ENCODE peak calls at places on chromosomes 3 and 15, in nine cellular contexts. One of them, this sample, is unnamed.

GRCh38 chr3:18429021-18429745 is 4.0 kb upstream of the SATB1 start:
- DNase-seq in A549: no peak
- DNase-seq in testis: no peak
- DNase-seq in breast epithelium: no peak
- DNase-seq in stomach: no peak
- DNase-seq in IMR-90: no peak
- DNase-seq in heart left ventricle: no peak
- DNase-seq in prostate gland: no peak
- DNase-seq in ovary: no peak
- DNase-seq in this sample: no peak

GRCh38 chr15:80251505-80252280 is at the start of gene CTXND1:
- DNase-seq in breast epithelium: no peak
- DNase-seq in prostate gland: no peak
- DNase-seq in ovary: no peak
- DNase-seq in testis: no peak
- DNase-seq in heart left ventricle: no peak
- DNase-seq in stomach: no peak
- DNase-seq in A549: no peak
- DNase-seq in IMR-90: no peak
- DNase-seq in this sample: peak

GRCh38 chr3:4493931-4494806 is 1.0 kb downstream of the ITPR1 start:
- DNase-seq in ovary: peak
- DNase-seq in A549: peak
- DNase-seq in heart left ventricle: peak
- DNase-seq in stomach: no peak
- DNase-seq in IMR-90: peak
- DNase-seq in prostate gland: no peak
- DNase-seq in breast epithelium: no peak
- DNase-seq in testis: peak
- DNase-seq in this sample: no peak

GRCh38 chr15:50182233-50183013 is 427 bp downstream of the SLC27A2 start:
- DNase-seq in IMR-90: peak
- DNase-seq in testis: peak
- DNase-seq in breast epithelium: no peak
- DNase-seq in A549: peak
- DNase-seq in ovary: no peak
- DNase-seq in prostate gland: no peak
- DNase-seq in stomach: peak
- DNase-seq in heart left ventricle: no peak
- DNase-seq in this sample: peak

GRCh38 chr15:58362262-58362922 is 69.4 kb upstream of the LIPC start:
- DNase-seq in heart left ventricle: no peak
- DNase-seq in breast epithelium: no peak
- DNase-seq in prostate gland: no peak
- DNase-seq in IMR-90: no peak
- DNase-seq in A549: no peak
- DNase-seq in stomach: no peak
- DNase-seq in testis: no peak
- DNase-seq in ovary: no peak
- DNase-seq in this sample: no peak

GRCh38 chr3:45034612-45035252 is 8.6 kb downstream of the CLEC3B start:
- DNase-seq in stomach: peak
- DNase-seq in testis: peak
- DNase-seq in A549: no peak
- DNase-seq in IMR-90: no peak
- DNase-seq in prostate gland: no peak
- DNase-seq in breast epithelium: no peak
- DNase-seq in ovary: no peak
- DNase-seq in heart left ventricle: peak
- DNase-seq in this sample: peak

GRCh38 chr15:79849789-79850188 is 47.0 kb downstream of the MTHFS start:
- DNase-seq in stomach: peak
- DNase-seq in prostate gland: peak
- DNase-seq in testis: peak
- DNase-seq in heart left ventricle: no peak
- DNase-seq in breast epithelium: no peak
- DNase-seq in A549: peak
- DNase-seq in ovary: no peak
- DNase-seq in IMR-90: peak
- DNase-seq in this sample: peak

GRCh38 chr15:66720206-66721010 is 18.4 kb downstream of the SMAD6 start:
- DNase-seq in ovary: no peak
- DNase-seq in testis: no peak
- DNase-seq in heart left ventricle: peak
- DNase-seq in prostate gland: no peak
- DNase-seq in stomach: peak
- DNase-seq in A549: peak
- DNase-seq in breast epithelium: no peak
- DNase-seq in IMR-90: peak
- DNase-seq in this sample: no peak

GRCh38 chr3:156787926-156788663 is 38.1 kb upstream of the LEKR1 start:
- DNase-seq in testis: no peak
- DNase-seq in stomach: no peak
- DNase-seq in prostate gland: no peak
- DNase-seq in breast epithelium: no peak
- DNase-seq in IMR-90: peak
- DNase-seq in heart left ventricle: no peak
- DNase-seq in ovary: no peak
- DNase-seq in A549: peak
- DNase-seq in this sample: no peak

GRCh38 chr3:40782086-40782721 is 257.4 kb downstream of the ZNF621 start:
- DNase-seq in breast epithelium: no peak
- DNase-seq in A549: peak
- DNase-seq in prostate gland: no peak
- DNase-seq in testis: no peak
- DNase-seq in ovary: no peak
- DNase-seq in heart left ventricle: no peak
- DNase-seq in IMR-90: no peak
- DNase-seq in stomach: no peak
- DNase-seq in this sample: no peak

GRCh38 chr15:29825205-29825604 is 2.9 kb upstream of the TJP1 start:
- DNase-seq in testis: no peak
- DNase-seq in IMR-90: no peak
- DNase-seq in A549: no peak
- DNase-seq in ovary: no peak
- DNase-seq in breast epithelium: no peak
- DNase-seq in stomach: no peak
- DNase-seq in heart left ventricle: no peak
- DNase-seq in prostate gland: no peak
- DNase-seq in this sample: no peak

GRCh38 chr3:31968391-31968926 is 12.6 kb downstream of the OSBPL10 start:
- DNase-seq in breast epithelium: no peak
- DNase-seq in testis: no peak
- DNase-seq in prostate gland: no peak
- DNase-seq in stomach: no peak
- DNase-seq in IMR-90: peak
- DNase-seq in ovary: no peak
- DNase-seq in A549: peak
- DNase-seq in heart left ventricle: no peak
- DNase-seq in this sample: no peak
- H3K27ac ChIP-seq in breast epithelium: peak
- H3K27ac ChIP-seq in testis: peak
- H3K27ac ChIP-seq in prostate gland: peak
- H3K27ac ChIP-seq in stomach: peak
- H3K27ac ChIP-seq in IMR-90: peak
- H3K27ac ChIP-seq in ovary: no peak
- H3K27ac ChIP-seq in A549: peak
- H3K27ac ChIP-seq in heart left ventricle: peak
- H3K27ac ChIP-seq in this sample: no peak

GRCh38 chr3:8702560-8702959 is 31.0 kb upstream of the CAV3 start:
- DNase-seq in breast epithelium: no peak
- DNase-seq in heart left ventricle: no peak
- DNase-seq in A549: no peak
- DNase-seq in testis: no peak
- DNase-seq in prostate gland: no peak
- DNase-seq in IMR-90: no peak
- DNase-seq in ovary: no peak
- DNase-seq in stomach: no peak
- DNase-seq in this sample: no peak
- TF ChIP-seq CTCF in breast epithelium: no peak
- TF ChIP-seq CTCF in heart left ventricle: no peak
- TF ChIP-seq CTCF in A549: no peak
- TF ChIP-seq CTCF in testis: no peak
- TF ChIP-seq CTCF in prostate gland: no peak
- TF ChIP-seq CTCF in IMR-90: peak
- TF ChIP-seq CTCF in ovary: no peak
- TF ChIP-seq CTCF in stomach: no peak
- TF ChIP-seq CTCF in this sample: no peak

DNA sequence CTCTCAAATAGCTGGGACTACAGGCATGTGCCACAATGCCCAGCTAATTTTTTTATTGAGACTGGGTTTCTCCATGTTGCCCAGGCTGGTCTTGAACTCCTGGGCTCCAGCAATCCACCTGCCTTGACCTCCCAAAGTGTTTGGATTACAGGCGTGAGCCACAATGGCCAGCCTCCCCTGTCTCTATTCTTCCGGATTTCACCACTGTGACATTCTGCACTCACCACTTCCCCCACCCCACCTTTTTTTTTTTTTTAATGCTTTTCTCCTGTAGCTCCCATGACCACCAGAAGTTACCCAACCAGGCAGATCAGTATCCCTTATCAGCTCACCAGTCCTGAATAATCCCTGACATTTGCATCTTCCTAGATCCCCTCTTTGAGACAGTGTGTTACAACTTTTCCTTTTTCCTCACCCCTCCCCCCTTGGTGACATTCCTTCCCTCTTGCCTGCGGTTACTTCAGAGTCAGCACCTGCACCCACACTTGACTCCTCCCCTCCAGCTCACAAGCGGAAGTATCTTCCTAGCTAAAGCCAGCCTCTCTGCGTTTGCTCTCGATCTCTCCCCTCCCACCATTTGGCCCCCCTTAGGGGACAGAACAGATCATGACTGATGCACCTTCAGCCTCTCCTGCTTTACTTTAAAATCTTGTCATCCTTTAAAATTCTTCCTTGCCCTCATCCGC is 13.5 kb upstream of the ZNF592 start:
- DNase-seq in testis: peak
- DNase-seq in IMR-90: peak
- DNase-seq in breast epithelium: peak
- DNase-seq in stomach: peak
- DNase-seq in heart left ventricle: peak
- DNase-seq in A549: peak
- DNase-seq in ovary: no peak
- DNase-seq in prostate gland: peak
- DNase-seq in this sample: peak
- TF ChIP-seq POLR2A in testis: no peak
- TF ChIP-seq POLR2A in IMR-90: no peak
- TF ChIP-seq POLR2A in breast epithelium: no peak
- TF ChIP-seq POLR2A in stomach: no peak
- TF ChIP-seq POLR2A in heart left ventricle: no peak
- TF ChIP-seq POLR2A in A549: peak
- TF ChIP-seq POLR2A in ovary: no peak
- TF ChIP-seq POLR2A in prostate gland: peak
- TF ChIP-seq POLR2A in this sample: no peak

GRCh38 chr3:32474201-32474600 is 28.5 kb downstream of the CMTM6 start:
- DNase-seq in testis: no peak
- DNase-seq in A549: no peak
- DNase-seq in breast epithelium: no peak
- DNase-seq in prostate gland: no peak
- DNase-seq in IMR-90: no peak
- DNase-seq in stomach: no peak
- DNase-seq in ovary: no peak
- DNase-seq in heart left ventricle: no peak
- DNase-seq in this sample: no peak

GRCh38 chr3:32470362-32470761 is 32.3 kb downstream of the CMTM6 start:
- DNase-seq in testis: no peak
- DNase-seq in heart left ventricle: no peak
- DNase-seq in stomach: no peak
- DNase-seq in ovary: no peak
- DNase-seq in IMR-90: no peak
- DNase-seq in A549: no peak
- DNase-seq in prostate gland: no peak
- DNase-seq in breast epithelium: no peak
- DNase-seq in this sample: no peak

GRCh38 chr3:32467333-32468070 is 35.1 kb downstream of the CMTM6 start:
- DNase-seq in breast epithelium: peak
- DNase-seq in testis: peak
- DNase-seq in ovary: peak
- DNase-seq in stomach: peak
- DNase-seq in heart left ventricle: peak
- DNase-seq in A549: peak
- DNase-seq in IMR-90: peak
- DNase-seq in prostate gland: peak
- DNase-seq in this sample: peak

GRCh38 chr3:32472716-32473115 is 29.9 kb downstream of the CMTM6 start:
- DNase-seq in stomach: no peak
- DNase-seq in A549: no peak
- DNase-seq in ovary: no peak
- DNase-seq in breast epithelium: no peak
- DNase-seq in heart left ventricle: no peak
- DNase-seq in testis: no peak
- DNase-seq in IMR-90: no peak
- DNase-seq in prostate gland: no peak
- DNase-seq in this sample: no peak

GRCh38 chr3:32469151-32469874 is 33.3 kb downstream of the CMTM6 start:
- DNase-seq in A549: no peak
- DNase-seq in testis: no peak
- DNase-seq in prostate gland: no peak
- DNase-seq in ovary: no peak
- DNase-seq in stomach: no peak
- DNase-seq in heart left ventricle: no peak
- DNase-seq in breast epithelium: no peak
- DNase-seq in IMR-90: no peak
- DNase-seq in this sample: no peak
- H3K27ac ChIP-seq in A549: no peak
- H3K27ac ChIP-seq in testis: no peak
- H3K27ac ChIP-seq in prostate gland: no peak
- H3K27ac ChIP-seq in ovary: no peak
- H3K27ac ChIP-seq in stomach: peak
- H3K27ac ChIP-seq in heart left ventricle: no peak
- H3K27ac ChIP-seq in breast epithelium: peak
- H3K27ac ChIP-seq in IMR-90: peak
- H3K27ac ChIP-seq in this sample: peak

DNA sequence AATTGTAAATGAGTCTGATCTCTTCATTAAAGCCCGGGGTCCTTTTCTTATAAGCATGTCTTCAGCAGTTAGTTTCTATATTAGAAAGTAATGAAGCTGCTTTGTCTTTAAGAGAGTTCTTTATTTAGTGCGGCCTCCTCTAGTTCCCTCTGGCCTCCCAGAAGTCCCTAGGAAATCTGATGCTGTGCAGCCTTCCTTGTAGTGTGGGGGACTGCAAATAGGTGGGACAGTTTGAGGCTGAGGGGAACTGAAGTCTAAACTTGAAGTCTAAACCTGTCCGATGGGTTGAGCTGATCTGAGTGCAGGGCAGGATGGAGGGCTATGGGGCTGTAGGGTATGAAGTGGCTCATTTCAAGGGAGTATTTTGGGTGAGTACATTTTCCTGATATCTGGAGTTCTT is 1.4 kb downstream of the CD276 start:
- DNase-seq in A549: no peak
- DNase-seq in ovary: no peak
- DNase-seq in breast epithelium: no peak
- DNase-seq in IMR-90: peak
- DNase-seq in heart left ventricle: no peak
- DNase-seq in prostate gland: no peak
- DNase-seq in stomach: no peak
- DNase-seq in testis: no peak
- DNase-seq in this sample: no peak
- TF ChIP-seq CTCF in A549: no peak
- TF ChIP-seq CTCF in ovary: no peak
- TF ChIP-seq CTCF in breast epithelium: no peak
- TF ChIP-seq CTCF in IMR-90: no peak
- TF ChIP-seq CTCF in heart left ventricle: no peak
- TF ChIP-seq CTCF in prostate gland: no peak
- TF ChIP-seq CTCF in stomach: no peak
- TF ChIP-seq CTCF in testis: no peak
- TF ChIP-seq CTCF in this sample: no peak

This sample was measured in body of pancreas.